ENCODE peak calls at places on chromosomes 6 and 20, in five cellular contexts. F is ACHN, V is astrocyte, O is left ventricle myocardium superior, Q is HS-5. S is an unnamed sample.

GRCh38 chr6:111253999-111254778 is 166.9 kb downstream of the SLC16A10 start:
- DNase-seq in F (no peak), V (no peak), O (no peak), Q (no peak), S (no peak)

GRCh38 chr6:167047554-167047953 is 48.4 kb downstream of the CEP43 start:
- DNase-seq in F (no peak), V (no peak), O (peak; percentile 46), Q (no peak), S (no peak)

GRCh38 chr6:117494694-117495318 is 12.3 kb downstream of the DCBLD1 start:
- DNase-seq in F (peak; percentile 33), V (no peak), O (no peak), Q (no peak), S (no peak)

GRCh38 chr6:154500769-154501171 is 9.7 kb downstream of the CNKSR3 start:
- DNase-seq in F (peak; percentile 28), V (no peak), O (no peak), Q (no peak), S (no peak)

GRCh38 chr6:136774228-136775041 is 17.8 kb downstream of the MAP3K5 start:
- DNase-seq in F (no peak), V (peak; percentile 72), O (no peak), Q (no peak), S (peak; percentile 47)

GRCh38 chr20:20668639-20669038 is 43.8 kb downstream of the RALGAPA2 start:
- DNase-seq in F (no peak), V (peak; percentile 14), O (no peak), Q (no peak), S (no peak)

GRCh38 chr6:155530219-155530834 is 74.7 kb upstream of the NOX3 start:
- DNase-seq in F (peak; percentile 39), V (peak; percentile 25), O (no peak), Q (no peak), S (no peak)

GRCh38 chr6:80618953-80619352 is 512.5 kb downstream of the BCKDHB start:
- DNase-seq in F (no peak), V (peak; percentile 71), O (no peak), Q (no peak), S (no peak)

GRCh38 chr20:18057106-18057993 is at the start of gene OVOL2:
- DNase-seq in F (no peak), V (no peak), O (no peak), Q (no peak), S (no peak)

GRCh38 chr6:25136879-25137278 is 142.3 kb upstream of the CARMIL1 start:
- DNase-seq in F (no peak), V (peak; percentile 12), O (no peak), Q (no peak), S (no peak)

GRCh38 chr6:158475344-158476302 is 84.3 kb upstream of the TMEM181 start:
- DNase-seq in F (peak; percentile 56), V (peak; percentile 74), O (no peak), Q (no peak), S (no peak)

GRCh38 chr20:55264825-55265224 is 740.5 kb downstream of the CBLN4 start:
- DNase-seq in F (no peak), V (no peak), O (no peak), Q (no peak), S (no peak)

GRCh38 chr6:106197441-106197840 is 111.3 kb downstream of the PRDM1 start:
- DNase-seq in F (no peak), V (no peak), O (no peak), Q (no peak), S (no peak)

GRCh38 chr6:119832411-119832810 is 482.9 kb upstream of the MAN1A1 start:
- DNase-seq in F (no peak), V (no peak), O (no peak), Q (no peak), S (no peak)